ENCODE peak calls at places on chromosome 12, in ten cellular contexts. K is effector memory CD8-positive, alpha-beta T cell; D is stimulated activated CD4-positive, alpha-beta T cell treated with anti-CD3 and anti-CD28 coated beads, Interleukin-12 subunit alpha, Interleukin-12 subunit beta, amount 100 ng/mL, for 4 hours; X is GM03348; Y is omental fat pad; I is A673; R is mesenchymal stem cell; Z is AG08396; F is amniotic epithelial cell; P is endothelial cell. O is an unnamed sample.
A peak's percentile ranks its signal among the peaks of the same experiment; 100 is the strongest.

GRCh38 chr12:132955094-132955932 is 793 bp downstream of the ZNF605 start:
- DNase-seq in K (no peak), D (no peak), X (peak; percentile 67), Y (no peak), I (peak; percentile 46), R (peak; percentile 81), Z (peak; percentile 75), F (peak; percentile 79), P (peak; percentile 8), O (no peak)

GRCh38 chr12:54220092-54220557 is 31.3 kb upstream of the SMUG1 start:
- DNase-seq in K (peak; percentile 47), D (peak; percentile 59), X (peak; percentile 71), Y (peak; percentile 51), I (peak; percentile 88), R (peak; percentile 84), Z (peak; percentile 53), F (peak; percentile 67), P (peak; percentile 76), O (peak; percentile 76)

GRCh38 chr12:5593056-5593455 is 161.1 kb downstream of the NTF3 start:
- DNase-seq in K (no peak), D (no peak), X (no peak), Y (no peak), I (no peak), R (no peak), Z (no peak), F (no peak), P (no peak), O (no peak)

GRCh38 chr12:59007620-59008019 is 87.3 kb upstream of the LRIG3 start:
- DNase-seq in K (no peak), D (no peak), X (no peak), Y (no peak), I (no peak), R (no peak), Z (no peak), F (peak; percentile 11), P (no peak), O (no peak)

GRCh38 chr12:25935355-25936144 is 22.9 kb upstream of the RASSF8 start:
- DNase-seq in K (no peak), D (no peak), X (no peak), Y (no peak), I (no peak), R (no peak), Z (no peak), F (no peak), P (no peak), O (no peak)

GRCh38 chr12:69779928-69780327 is 41.3 kb downstream of the RAB3IP start:
- DNase-seq in K (no peak), D (no peak), X (peak; percentile 38), Y (no peak), I (peak; percentile 76), R (peak; percentile 9), Z (peak; percentile 23), F (peak; percentile 40), P (peak; percentile 60), O (no peak)

GRCh38 chr12:76284816-76285750 is 63.1 kb downstream of the BBS10 start:
- DNase-seq in K (no peak), D (no peak), X (peak; percentile 63), Y (no peak), I (no peak), R (peak; percentile 70), Z (peak; percentile 33), F (peak; percentile 40), P (no peak), O (peak; percentile 57)

GRCh38 chr12:18165422-18165871 is 75.5 kb upstream of the RERGL start:
- DNase-seq in K (no peak), D (no peak), X (peak; percentile 12), Y (no peak), I (no peak), R (peak; percentile 57), Z (peak; percentile 2), F (peak; percentile 37), P (no peak), O (no peak)

GRCh38 chr12:54330442-54330841 is 5.5 kb downstream of the COPZ1 start:
- DNase-seq in K (no peak), D (no peak), X (no peak), Y (no peak), I (no peak), R (no peak), Z (no peak), F (no peak), P (no peak), O (no peak)

GRCh38 chr12:115500872-115501271 is 776.6 kb downstream of the MED13L start:
- DNase-seq in K (no peak), D (no peak), X (no peak), Y (no peak), I (no peak), R (no peak), Z (no peak), F (no peak), P (no peak), O (no peak)

GRCh38 chr12:12441051-12441807 is 84.4 kb downstream of the BORCS5 start:
- DNase-seq in K (no peak), D (no peak), X (no peak), Y (no peak), I (no peak), R (no peak), Z (no peak), F (no peak), P (no peak), O (no peak)

GRCh38 chr12:116934908-116935698 is 24.4 kb downstream of the FBXW8 start:
- DNase-seq in K (no peak), D (no peak), X (no peak), Y (no peak), I (no peak), R (no peak), Z (no peak), F (no peak), P (no peak), O (no peak)

GRCh38 chr12:57216931-57217871 is 607 bp downstream of the NXPH4 start:
- DNase-seq in K (peak; percentile 51), D (no peak), X (no peak), Y (no peak), I (no peak), R (no peak), Z (no peak), F (no peak), P (no peak), O (no peak)

GRCh38 chr12:111450676-111451075 is 45.0 kb downstream of the SH2B3 start:
- DNase-seq in K (no peak), D (no peak), X (no peak), Y (no peak), I (no peak), R (no peak), Z (no peak), F (no peak), P (no peak), O (no peak)

GRCh38 chr12:115934046-115934445 is 343.4 kb downstream of the MED13L start:
- DNase-seq in K (no peak), D (no peak), X (no peak), Y (no peak), I (no peak), R (no peak), Z (no peak), F (no peak), P (no peak), O (no peak)

GRCh38 chr12:38775457-38775856 is 129.9 kb downstream of the CPNE8 start:
- DNase-seq in K (no peak), D (no peak), X (no peak), Y (no peak), I (no peak), R (no peak), Z (no peak), F (no peak), P (no peak), O (no peak)

O was measured in SJSA1.